ENCODE peak calls at places on chromosomes 13 and 19, in ten cellular contexts. One of them, this sample, is unnamed.

GRCh38 chr19:35400773-35401100 is 29.9 kb downstream of the GPR42 start:
- DNase-seq in sciatic nerve: no peak
- DNase-seq in amniotic stem cell: no peak
- DNase-seq in ELR: no peak
- DNase-seq in foreskin fibroblast: no peak
- DNase-seq in DMS153: no peak
- DNase-seq in body of pancreas: no peak
- DNase-seq in GM23338: no peak
- DNase-seq in uterus: no peak
- DNase-seq in SW 1271: no peak
- DNase-seq in this sample: no peak

GRCh38 chr13:31072041-31072440 is 89.7 kb downstream of the HSPH1 start:
- DNase-seq in DMS153: no peak
- DNase-seq in uterus: no peak
- DNase-seq in body of pancreas: no peak
- DNase-seq in GM23338: no peak
- DNase-seq in sciatic nerve: no peak
- DNase-seq in foreskin fibroblast: peak; percentile 52
- DNase-seq in amniotic stem cell: no peak
- DNase-seq in ELR: peak; percentile 51
- DNase-seq in SW 1271: no peak
- DNase-seq in this sample: no peak

GRCh38 chr13:112980441-112980840 is 11.4 kb downstream of the MCF2L start:
- DNase-seq in DMS153: no peak
- DNase-seq in sciatic nerve: no peak
- DNase-seq in uterus: no peak
- DNase-seq in foreskin fibroblast: no peak
- DNase-seq in ELR: no peak
- DNase-seq in SW 1271: no peak
- DNase-seq in GM23338: no peak
- DNase-seq in body of pancreas: no peak
- DNase-seq in amniotic stem cell: no peak
- DNase-seq in this sample: peak; percentile 46

GRCh38 chr13:94227255-94227879 is 252.1 kb downstream of the DCT start:
- DNase-seq in ELR: no peak
- DNase-seq in DMS153: no peak
- DNase-seq in amniotic stem cell: no peak
- DNase-seq in GM23338: no peak
- DNase-seq in SW 1271: no peak
- DNase-seq in body of pancreas: no peak
- DNase-seq in uterus: no peak
- DNase-seq in sciatic nerve: no peak
- DNase-seq in foreskin fibroblast: no peak
- DNase-seq in this sample: no peak

GRCh38 chr13:19634129-19634740 is 776 bp downstream of the MPHOSPH8 start:
- DNase-seq in GM23338: peak; percentile 17
- DNase-seq in uterus: no peak
- DNase-seq in SW 1271: peak; percentile 27
- DNase-seq in DMS153: no peak
- DNase-seq in sciatic nerve: no peak
- DNase-seq in amniotic stem cell: peak; percentile 10
- DNase-seq in body of pancreas: peak; percentile 30
- DNase-seq in foreskin fibroblast: peak; percentile 64
- DNase-seq in ELR: peak; percentile 55
- DNase-seq in this sample: no peak

GRCh38 chr13:52599037-52599852 is 43.0 kb upstream of the HNRNPA1L2 start:
- DNase-seq in ELR: peak; percentile 42
- DNase-seq in SW 1271: no peak
- DNase-seq in body of pancreas: no peak
- DNase-seq in uterus: no peak
- DNase-seq in DMS153: peak; percentile 42
- DNase-seq in sciatic nerve: no peak
- DNase-seq in amniotic stem cell: no peak
- DNase-seq in foreskin fibroblast: peak; percentile 74
- DNase-seq in GM23338: no peak
- DNase-seq in this sample: no peak

GRCh38 chr13:74414458-74414857 is 280.3 kb upstream of the KLF12 start:
- DNase-seq in amniotic stem cell: no peak
- DNase-seq in GM23338: no peak
- DNase-seq in uterus: no peak
- DNase-seq in body of pancreas: no peak
- DNase-seq in ELR: no peak
- DNase-seq in DMS153: no peak
- DNase-seq in foreskin fibroblast: no peak
- DNase-seq in SW 1271: no peak
- DNase-seq in sciatic nerve: no peak
- DNase-seq in this sample: no peak

GRCh38 chr13:30824651-30825050 is 81.4 kb upstream of the MEDAG start:
- DNase-seq in foreskin fibroblast: no peak
- DNase-seq in GM23338: no peak
- DNase-seq in uterus: no peak
- DNase-seq in amniotic stem cell: no peak
- DNase-seq in sciatic nerve: no peak
- DNase-seq in SW 1271: no peak
- DNase-seq in DMS153: no peak
- DNase-seq in body of pancreas: peak; percentile 63
- DNase-seq in ELR: no peak
- DNase-seq in this sample: no peak

GRCh38 chr19:57664269-57665127 is 4.2 kb upstream of the ZSCAN4 start:
- DNase-seq in GM23338: peak; percentile 71
- DNase-seq in amniotic stem cell: no peak
- DNase-seq in sciatic nerve: peak; percentile 59
- DNase-seq in DMS153: no peak
- DNase-seq in uterus: peak; percentile 40
- DNase-seq in foreskin fibroblast: peak; percentile 80
- DNase-seq in ELR: peak; percentile 66
- DNase-seq in SW 1271: peak; percentile 7
- DNase-seq in body of pancreas: peak; percentile 52
- DNase-seq in this sample: peak; percentile 83

GRCh38 chr13:38210928-38211596 is 138.6 kb upstream of the UFM1 start:
- DNase-seq in sciatic nerve: no peak
- DNase-seq in ELR: no peak
- DNase-seq in amniotic stem cell: no peak
- DNase-seq in DMS153: no peak
- DNase-seq in body of pancreas: no peak
- DNase-seq in uterus: no peak
- DNase-seq in SW 1271: no peak
- DNase-seq in foreskin fibroblast: no peak
- DNase-seq in GM23338: peak; percentile 69
- DNase-seq in this sample: no peak

GRCh38 chr13:106640515-106640914 is 72.6 kb upstream of the ARGLU1 start:
- DNase-seq in ELR: no peak
- DNase-seq in sciatic nerve: no peak
- DNase-seq in foreskin fibroblast: no peak
- DNase-seq in DMS153: no peak
- DNase-seq in SW 1271: no peak
- DNase-seq in amniotic stem cell: no peak
- DNase-seq in GM23338: no peak
- DNase-seq in body of pancreas: no peak
- DNase-seq in uterus: no peak
- DNase-seq in this sample: no peak

GRCh38 chr19:56105090-56105701 is 15.9 kb downstream of the ZNF787 start:
- DNase-seq in amniotic stem cell: no peak
- DNase-seq in ELR: no peak
- DNase-seq in body of pancreas: peak; percentile 88
- DNase-seq in SW 1271: no peak
- DNase-seq in DMS153: peak; percentile 76
- DNase-seq in foreskin fibroblast: peak; percentile 62
- DNase-seq in GM23338: peak; percentile 92
- DNase-seq in sciatic nerve: peak; percentile 79
- DNase-seq in uterus: peak; percentile 69
- DNase-seq in this sample: peak; percentile 61

GRCh38 chr19:29216021-29216420 is 3.1 kb upstream of the UQCRFS1 start:
- DNase-seq in body of pancreas: no peak
- DNase-seq in uterus: no peak
- DNase-seq in ELR: no peak
- DNase-seq in amniotic stem cell: no peak
- DNase-seq in foreskin fibroblast: no peak
- DNase-seq in sciatic nerve: no peak
- DNase-seq in GM23338: peak; percentile 24
- DNase-seq in DMS153: no peak
- DNase-seq in SW 1271: no peak
- DNase-seq in this sample: no peak

GRCh38 chr13:79187917-79188699 is 217.9 kb downstream of the RBM26 start:
- DNase-seq in amniotic stem cell: no peak
- DNase-seq in sciatic nerve: no peak
- DNase-seq in GM23338: no peak
- DNase-seq in foreskin fibroblast: no peak
- DNase-seq in uterus: no peak
- DNase-seq in SW 1271: no peak
- DNase-seq in body of pancreas: no peak
- DNase-seq in ELR: no peak
- DNase-seq in DMS153: peak; percentile 25
- DNase-seq in this sample: no peak

GRCh38 chr13:38630780-38631179 is 56.1 kb upstream of the FREM2 start:
- DNase-seq in sciatic nerve: no peak
- DNase-seq in ELR: peak; percentile 26
- DNase-seq in GM23338: no peak
- DNase-seq in amniotic stem cell: peak; percentile 9
- DNase-seq in SW 1271: no peak
- DNase-seq in foreskin fibroblast: peak; percentile 27
- DNase-seq in DMS153: no peak
- DNase-seq in body of pancreas: no peak
- DNase-seq in uterus: no peak
- DNase-seq in this sample: no peak

GRCh38 chr13:93900735-93901134 is 578.7 kb downstream of the DCT start:
- DNase-seq in ELR: no peak
- DNase-seq in uterus: no peak
- DNase-seq in SW 1271: no peak
- DNase-seq in GM23338: no peak
- DNase-seq in DMS153: no peak
- DNase-seq in sciatic nerve: no peak
- DNase-seq in amniotic stem cell: no peak
- DNase-seq in body of pancreas: no peak
- DNase-seq in foreskin fibroblast: peak; percentile 36
- DNase-seq in this sample: no peak

GRCh38 chr19:10832659-10833296 is 3.2 kb downstream of the TMED1 start:
- DNase-seq in sciatic nerve: no peak
- DNase-seq in ELR: no peak
- DNase-seq in GM23338: no peak
- DNase-seq in body of pancreas: no peak
- DNase-seq in foreskin fibroblast: no peak
- DNase-seq in SW 1271: no peak
- DNase-seq in amniotic stem cell: no peak
- DNase-seq in DMS153: no peak
- DNase-seq in uterus: no peak
- DNase-seq in this sample: no peak

GRCh38 chr13:106373989-106374572 is 161.4 kb downstream of the EFNB2 start:
- DNase-seq in foreskin fibroblast: peak; percentile 69
- DNase-seq in SW 1271: no peak
- DNase-seq in uterus: peak; percentile 31
- DNase-seq in DMS153: no peak
- DNase-seq in sciatic nerve: no peak
- DNase-seq in body of pancreas: no peak
- DNase-seq in amniotic stem cell: no peak
- DNase-seq in GM23338: no peak
- DNase-seq in ELR: no peak
- DNase-seq in this sample: no peak

GRCh38 chr13:112773601-112774447 is 84.0 kb downstream of the ATP11A start:
- DNase-seq in GM23338: no peak
- DNase-seq in SW 1271: no peak
- DNase-seq in body of pancreas: no peak
- DNase-seq in uterus: no peak
- DNase-seq in DMS153: no peak
- DNase-seq in ELR: no peak
- DNase-seq in sciatic nerve: no peak
- DNase-seq in amniotic stem cell: no peak
- DNase-seq in foreskin fibroblast: no peak
- DNase-seq in this sample: no peak

GRCh38 chr13:28037399-28037798 is 48.9 kb upstream of the URAD start:
- DNase-seq in body of pancreas: no peak
- DNase-seq in uterus: no peak
- DNase-seq in GM23338: no peak
- DNase-seq in sciatic nerve: no peak
- DNase-seq in DMS153: no peak
- DNase-seq in foreskin fibroblast: no peak
- DNase-seq in amniotic stem cell: no peak
- DNase-seq in SW 1271: peak; percentile 12
- DNase-seq in ELR: peak; percentile 58
- DNase-seq in this sample: no peak

GRCh38 chr13:48004201-48004600 is 3.1 kb upstream of the SUCLA2 start:
- DNase-seq in GM23338: peak; percentile 39
- DNase-seq in SW 1271: no peak
- DNase-seq in DMS153: no peak
- DNase-seq in ELR: no peak
- DNase-seq in amniotic stem cell: no peak
- DNase-seq in body of pancreas: no peak
- DNase-seq in uterus: no peak
- DNase-seq in foreskin fibroblast: no peak
- DNase-seq in sciatic nerve: no peak
- DNase-seq in this sample: no peak

GRCh38 chr19:47660435-47660832 is 51.5 kb downstream of the BICRA start:
- DNase-seq in amniotic stem cell: no peak
- DNase-seq in GM23338: no peak
- DNase-seq in DMS153: no peak
- DNase-seq in body of pancreas: no peak
- DNase-seq in foreskin fibroblast: no peak
- DNase-seq in sciatic nerve: no peak
- DNase-seq in uterus: no peak
- DNase-seq in SW 1271: no peak
- DNase-seq in ELR: no peak
- DNase-seq in this sample: no peak

GRCh38 chr13:97914537-97914936 is 38.9 kb upstream of the IPO5 start:
- DNase-seq in uterus: no peak
- DNase-seq in ELR: peak; percentile 10
- DNase-seq in amniotic stem cell: no peak
- DNase-seq in foreskin fibroblast: peak; percentile 42
- DNase-seq in SW 1271: no peak
- DNase-seq in GM23338: no peak
- DNase-seq in body of pancreas: no peak
- DNase-seq in sciatic nerve: no peak
- DNase-seq in DMS153: no peak
- DNase-seq in this sample: no peak

GRCh38 chr13:73065665-73066350 is 7.0 kb downstream of the KLF5 start:
- DNase-seq in amniotic stem cell: no peak
- DNase-seq in body of pancreas: peak; percentile 29
- DNase-seq in uterus: no peak
- DNase-seq in SW 1271: no peak
- DNase-seq in foreskin fibroblast: no peak
- DNase-seq in ELR: no peak
- DNase-seq in DMS153: peak; percentile 93
- DNase-seq in sciatic nerve: no peak
- DNase-seq in GM23338: peak; percentile 18
- DNase-seq in this sample: no peak

GRCh38 chr13:35475131-35475959 is 1.1 kb downstream of the MAB21L1 start:
- DNase-seq in ELR: peak; percentile 86
- DNase-seq in body of pancreas: no peak
- DNase-seq in SW 1271: no peak
- DNase-seq in foreskin fibroblast: peak; percentile 84
- DNase-seq in uterus: no peak
- DNase-seq in amniotic stem cell: no peak
- DNase-seq in DMS153: no peak
- DNase-seq in sciatic nerve: peak; percentile 74
- DNase-seq in GM23338: peak; percentile 75
- DNase-seq in this sample: peak; percentile 71

GRCh38 chr19:7729211-7729610 is 2.7 kb downstream of the CLEC4G start:
- DNase-seq in SW 1271: no peak
- DNase-seq in DMS153: no peak
- DNase-seq in body of pancreas: peak; percentile 38
- DNase-seq in amniotic stem cell: no peak
- DNase-seq in sciatic nerve: no peak
- DNase-seq in ELR: no peak
- DNase-seq in uterus: no peak
- DNase-seq in GM23338: peak; percentile 57
- DNase-seq in foreskin fibroblast: no peak
- DNase-seq in this sample: peak; percentile 60

GRCh38 chr19:57192064-57192395 is 730 bp downstream of the ZNF264 start:
- DNase-seq in GM23338: peak; percentile 16
- DNase-seq in uterus: no peak
- DNase-seq in ELR: peak; percentile 5
- DNase-seq in sciatic nerve: no peak
- DNase-seq in SW 1271: no peak
- DNase-seq in amniotic stem cell: no peak
- DNase-seq in DMS153: no peak
- DNase-seq in foreskin fibroblast: peak; percentile 11
- DNase-seq in body of pancreas: no peak
- DNase-seq in this sample: no peak

GRCh38 chr19:32201661-32202060 is 143.7 kb upstream of the ZNF507 start:
- DNase-seq in ELR: peak; percentile 1
- DNase-seq in body of pancreas: no peak
- DNase-seq in GM23338: no peak
- DNase-seq in uterus: no peak
- DNase-seq in amniotic stem cell: no peak
- DNase-seq in SW 1271: peak; percentile 23
- DNase-seq in DMS153: no peak
- DNase-seq in foreskin fibroblast: no peak
- DNase-seq in sciatic nerve: no peak
- DNase-seq in this sample: no peak